ENCODE peak calls at places on chromosomes 13 and 19, in six cellular contexts. K is sigmoid colon, B is mammary epithelial cell, T is transverse colon, P is spleen, M is fibroblast of lung. J is an unnamed sample.

GRCh38 chr19:50728084-50728737 is 5.0 kb downstream of the CLEC11A start:
- DNase-seq in K (peak; percentile 91), B (peak; percentile 47), T (peak; percentile 42), P (no peak), M (peak; percentile 33), J (peak; percentile 90)

GRCh38 chr19:37997911-37998344 is 90.9 kb downstream of the SIPA1L3 start:
- DNase-seq in K (no peak), B (peak; percentile 91), T (no peak), P (no peak), M (peak; percentile 98), J (no peak)

GRCh38 chr13:101452519-101453485 is at the start of gene ITGBL1:
- DNase-seq in K (no peak), B (peak; percentile 55), T (no peak), P (no peak), M (no peak), J (no peak)

GRCh38 chr19:18995804-18996241 is 37.5 kb downstream of the SUGP2 start:
- DNase-seq in K (peak; percentile 82), B (peak; percentile 58), T (peak; percentile 17), P (no peak), M (peak; percentile 93), J (peak; percentile 63)

GRCh38 chr19:53545271-53546065 is 7.5 kb downstream of the ZNF331 start:
- DNase-seq in K (no peak), B (no peak), T (no peak), P (no peak), M (peak; percentile 87), J (no peak)

GRCh38 chr19:9528757-9529336 is 9.6 kb downstream of the ZNF426 start:
- DNase-seq in K (no peak), B (no peak), T (no peak), P (no peak), M (peak; percentile 14), J (no peak)

GRCh38 chr19:29548483-29549085 is 22.8 kb downstream of the VSTM2B start:
- DNase-seq in K (peak; percentile 38), B (no peak), T (no peak), P (peak; percentile 65), M (no peak), J (no peak)

GRCh38 chr19:45405435-45406164 is 731 bp upstream of the PPP1R13L start:
- DNase-seq in K (peak; percentile 94), B (peak; percentile 95), T (peak; percentile 92), P (peak; percentile 95), M (peak; percentile 87), J (peak; percentile 89)

GRCh38 chr13:29594710-29595379 is 643 bp downstream of the SLC7A1 start:
- DNase-seq in K (peak; percentile 89), B (peak; percentile 50), T (peak; percentile 65), P (peak; percentile 91), M (peak; percentile 64), J (peak; percentile 60)

GRCh38 chr19:55600336-55601028 is 394 bp downstream of the ZNF524 start:
- DNase-seq in K (peak; percentile 87), B (peak; percentile 16), T (no peak), P (peak; percentile 94), M (peak; percentile 65), J (peak; percentile 76)

GRCh38 chr19:46069841-46070341 is 29.1 kb upstream of the IGFL4 start:
- DNase-seq in K (no peak), B (peak; percentile 93), T (no peak), P (no peak), M (peak; percentile 95), J (no peak)

GRCh38 chr13:34465423-34465922 is 476.6 kb upstream of the NBEA start:
- DNase-seq in K (no peak), B (no peak), T (no peak), P (no peak), M (no peak), J (no peak)

GRCh38 chr13:38309397-38309796 is 40.3 kb upstream of the UFM1 start:
- DNase-seq in K (no peak), B (peak; percentile 52), T (no peak), P (no peak), M (no peak), J (no peak)

GRCh38 chr19:34259367-34259865 is 5.1 kb downstream of the GARRE1 start:
- DNase-seq in K (no peak), B (no peak), T (no peak), P (no peak), M (peak; percentile 40), J (no peak)

GRCh38 chr19:13723206-13723605 is 41.1 kb upstream of the MRI1 start:
- DNase-seq in K (no peak), B (peak; percentile 40), T (no peak), P (no peak), M (peak; percentile 20), J (no peak)

GRCh38 chr13:50521750-50522149 is 321.7 kb downstream of the DLEU7 start:
- DNase-seq in K (no peak), B (no peak), T (no peak), P (no peak), M (peak; percentile 49), J (no peak)

GRCh38 chr13:113022391-113023216 is 53.6 kb downstream of the MCF2L start:
- DNase-seq in K (no peak), B (no peak), T (no peak), P (no peak), M (no peak), J (no peak)

GRCh38 chr19:31356587-31357314 is 7.5 kb upstream of the TSHZ3 start:
- DNase-seq in K (no peak), B (no peak), T (peak; percentile 24), P (peak; percentile 86), M (peak; percentile 33), J (peak; percentile 47)

GRCh38 chr19:13098291-13099072 is 4.2 kb downstream of the LYL1 start:
- DNase-seq in K (peak; percentile 78), B (no peak), T (no peak), P (peak; percentile 90), M (peak; percentile 49), J (no peak)

GRCh38 chr13:110036060-110036459 is 249.7 kb upstream of the IRS2 start:
- DNase-seq in K (no peak), B (no peak), T (no peak), P (no peak), M (no peak), J (no peak)

GRCh38 chr19:7772752-7773291 is 9.8 kb downstream of the CLEC4M start:
- DNase-seq in K (no peak), B (peak; percentile 76), T (no peak), P (no peak), M (peak; percentile 60), J (no peak)

GRCh38 chr19:44530777-44531176 is 1.3 kb upstream of the CEACAM20 start:
- DNase-seq in K (no peak), B (no peak), T (no peak), P (no peak), M (peak; percentile 50), J (no peak)

GRCh38 chr13:73610799-73611592 is 523.2 kb downstream of the KLF12 start:
- DNase-seq in K (no peak), B (peak; percentile 63), T (no peak), P (no peak), M (no peak), J (no peak)

GRCh38 chr19:49473868-49474544 is at the start of gene FLT3LG:
- DNase-seq in K (peak; percentile 92), B (peak; percentile 55), T (peak; percentile 83), P (peak; percentile 95), M (peak; percentile 53), J (peak; percentile 78)

GRCh38 chr19:42068361-42068755 is 1.6 kb downstream of the GRIK5 start:
- DNase-seq in K (no peak), B (no peak), T (no peak), P (no peak), M (no peak), J (no peak)
- H3K4me3 ChIP-seq in K (peak overlapping the region; percentile 64), B (no peak overlapping the region), T (peak overlapping the region; percentile 50), P (no peak overlapping the region), M (peak overlapping the region; percentile 6), J (no peak overlapping the region)

GRCh38 chr13:21033224-21033855 is 28.0 kb downstream of the LATS2 start:
- DNase-seq in K (peak; percentile 89), B (peak; percentile 53), T (peak; percentile 35), P (no peak), M (peak; percentile 75), J (peak; percentile 91)
- H3K4me1 ChIP-seq in K (no peaks in the 10 kb centered on the region), B (peaks cover 23% of the 10 kb centered on the region), T (peaks cover 48% of the 10 kb centered on the region), P (peaks cover 7% of the 10 kb centered on the region), M (peaks cover 14% of the 10 kb centered on the region), J (peaks cover 43% of the 10 kb centered on the region)

DNA sequence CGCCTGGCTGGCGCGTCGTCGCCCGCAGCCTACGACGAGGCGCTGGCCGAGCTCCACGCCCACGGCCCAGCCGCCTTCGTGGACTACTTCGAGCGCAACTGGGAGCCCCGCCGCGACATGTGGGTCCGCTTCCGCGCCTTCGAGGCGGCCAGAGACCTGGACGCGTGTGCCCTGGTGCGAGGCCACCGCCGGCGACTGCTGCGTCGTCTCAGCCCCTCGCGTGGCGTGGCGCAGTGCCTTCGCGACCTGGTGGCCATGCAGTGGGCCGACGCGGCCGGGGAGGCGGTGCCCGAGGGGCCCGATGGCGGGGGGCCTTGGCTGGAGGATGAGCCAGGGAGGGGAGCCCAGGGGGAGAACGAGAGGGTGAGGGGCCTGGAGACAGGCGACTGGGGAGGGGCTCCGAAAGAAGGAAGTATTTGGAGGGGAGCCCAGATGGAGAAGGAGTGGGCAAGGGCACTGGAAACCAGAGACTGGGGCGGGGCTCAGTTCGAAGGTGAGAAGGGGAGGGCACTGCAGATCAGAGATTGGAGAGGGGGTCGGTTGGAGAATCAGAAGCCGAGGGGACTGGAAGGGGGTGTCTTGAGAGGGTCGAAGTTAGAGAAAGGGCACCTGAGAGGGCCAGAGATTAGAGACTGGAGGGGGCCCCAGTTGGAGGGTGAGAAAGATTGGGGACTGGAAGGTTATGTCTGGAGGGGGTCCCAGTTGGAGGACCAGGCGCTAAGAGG is 24.8 kb downstream of the ZSWIM9 start:
- DNase-seq in K (no peak), B (no peak), T (no peak), P (no peak), M (no peak), J (no peak)
- H3K4me3 ChIP-seq in K (no peak overlapping the region), B (no peak overlapping the region), T (no peak overlapping the region), P (no peak overlapping the region), M (no peak overlapping the region), J (no peak overlapping the region)

GRCh38 chr19:11192957-11193939 is 4.1 kb downstream of the KANK2 start:
- DNase-seq in K (no peak), B (no peak), T (no peak), P (no peak), M (no peak), J (no peak)
- H3K4me1 ChIP-seq in K (no peaks in the 10 kb centered on the region), B (peaks cover 12% of the 10 kb centered on the region), T (peaks cover 76% of the 10 kb centered on the region), P (peaks cover 10% of the 10 kb centered on the region), M (peaks cover 27% of the 10 kb centered on the region), J (peaks cover 47% of the 10 kb centered on the region)

GRCh38 chr19:6767357-6768235 is at the start of gene SH2D3A:
- DNase-seq in K (peak; percentile 70), B (peak; percentile 96), T (peak; percentile 98), P (peak; percentile 98), M (peak; percentile 11), J (peak; percentile 70)

GRCh38 chr19:6766357-6767080 is 716 bp downstream of the SH2D3A start:
- DNase-seq in K (no peak), B (no peak), T (no peak), P (no peak), M (no peak), J (no peak)

GRCh38 chr19:6768236-6768785 is 1.1 kb upstream of the SH2D3A start:
- DNase-seq in K (no peak), B (no peak), T (no peak), P (no peak), M (no peak), J (no peak)

GRCh38 chr19:6767081-6767356 is 216 bp downstream of the SH2D3A start:
- DNase-seq in K (no peak), B (peak; percentile 85), T (no peak), P (no peak), M (no peak), J (no peak)

GRCh38 chr19:6765738-6766356 is 1.4 kb downstream of the SH2D3A start:
- DNase-seq in K (no peak), B (peak; percentile 97), T (peak; percentile 95), P (peak; percentile 72), M (no peak), J (no peak)
- H3K4me3 ChIP-seq in K (no peak overlapping the region), B (peak overlapping the region; percentile 75), T (peak overlapping the region; percentile 61), P (peak overlapping the region; percentile 55), M (no peak overlapping the region), J (no peak overlapping the region)